ENCODE peak calls at places on chromosomes 6 and 20, in nine cellular contexts. N is choroid plexus epithelial cell; G is skeletal muscle cell; P is colonic mucosa; Q is psoas muscle; W is caudate nucleus; U is naive thymus-derived CD4-positive, alpha-beta T cell; Y is lung; X is mucosa of descending colon. M is an unnamed sample.

GRCh38 chr6:166448432-166448831 is 65.7 kb upstream of the MPC1 start:
- DNase-seq in N (no peak), X (no peak), P (no peak), U (no peak), G (no peak), W (no peak), Y (no peak), Q (no peak), M (no peak)

GRCh38 chr20:34703061-34703572 is 1.0 kb upstream of the TP53INP2 start:
- DNase-seq in N (no peak), W (no peak), Y (no peak), Q (no peak), G (no peak), X (no peak), P (no peak), U (no peak), M (no peak)

GRCh38 chr6:132257561-132257960 is 143.7 kb downstream of the MOXD1 start:
- DNase-seq in U (no peak), W (no peak), Q (no peak), X (no peak), P (no peak), Y (no peak), G (no peak), N (peak), M (no peak)

GRCh38 chr20:43722153-43722505 is 4.7 kb downstream of the GTSF1L start:
- DNase-seq in Y (no peak), W (no peak), G (no peak), N (no peak), U (peak), X (no peak), Q (no peak), P (no peak), M (peak)

GRCh38 chr20:56710577-56711465 is 81.7 kb downstream of the TFAP2C start:
- DNase-seq in Q (no peak), P (no peak), N (peak), Y (no peak), U (no peak), W (no peak), X (no peak), G (no peak), M (no peak)

GRCh38 chr6:11241793-11242201 is 9.3 kb upstream of the NEDD9 start:
- DNase-seq in N (peak), Y (peak), P (no peak), W (peak), Q (peak), G (no peak), X (no peak), U (no peak), M (no peak)

GRCh38 chr6:15058200-15059070 is 187.4 kb upstream of the JARID2 start:
- DNase-seq in X (no peak), P (no peak), W (no peak), U (no peak), G (no peak), Q (no peak), Y (no peak), N (no peak), M (no peak)

GRCh38 chr20:1241456-1241855 is 15.6 kb downstream of the RAD21L1 start:
- DNase-seq in N (no peak), U (no peak), X (no peak), P (no peak), W (no peak), Y (no peak), Q (no peak), G (no peak), M (no peak)

GRCh38 chr6:1031671-1032070 is 280.2 kb upstream of the FOXQ1 start:
- DNase-seq in Q (no peak), P (no peak), U (no peak), G (no peak), W (no peak), X (no peak), Y (no peak), N (peak), M (no peak)

GRCh38 chr20:32227744-32228688 is 20.3 kb downstream of the POFUT1 start:
- DNase-seq in W (no peak), G (no peak), Q (no peak), X (peak), N (no peak), Y (peak), P (peak), U (no peak), M (no peak)

GRCh38 chr6:36615018-36615761 is 21.0 kb downstream of the SRSF3 start:
- DNase-seq in X (peak), U (peak), G (no peak), Q (peak), P (peak), W (no peak), Y (no peak), N (peak), M (no peak)

GRCh38 chr20:47481330-47482216 is 20.1 kb upstream of the NCOA3 start:
- DNase-seq in W (no peak), N (no peak), X (no peak), P (no peak), Q (no peak), G (no peak), U (no peak), Y (no peak), M (no peak)

GRCh38 chr6:112595201-112595600 is 248.1 kb downstream of the RFPL4B start:
- DNase-seq in Y (no peak), X (no peak), P (no peak), N (peak), U (no peak), W (no peak), Q (no peak), G (no peak), M (no peak)

GRCh38 chr20:6525447-6526303 is 241.8 kb upstream of the BMP2 start:
- DNase-seq in N (peak), W (no peak), Y (no peak), U (no peak), Q (no peak), X (no peak), G (peak), P (no peak), M (no peak)

GRCh38 chr6:158387036-158387435 is 74.8 kb downstream of the TULP4 start:
- DNase-seq in P (no peak), Q (no peak), U (peak), Y (no peak), G (no peak), X (no peak), W (no peak), N (no peak), M (no peak)

GRCh38 chr6:137661601-137662000 is 167.4 kb upstream of the OLIG3 start:
- DNase-seq in N (peak), Q (no peak), W (no peak), P (peak), Y (no peak), X (no peak), U (peak), G (no peak), M (no peak)

GRCh38 chr6:157209865-157210530 is 113.3 kb downstream of the TMEM242 start:
- DNase-seq in Q (no peak), P (no peak), U (no peak), Y (no peak), G (no peak), W (no peak), N (no peak), X (no peak), M (no peak)